ENCODE peak calls at places on chromosome 21, in eight cellular contexts. S is neural progenitor cell, M is GM12878, V is stomach, R is transverse colon, B is fibroblast of the aortic adventitia, D is HL-60, H is astrocyte. Q is an unnamed sample.

GRCh38 chr21:16519656-16520055 is 789.9 kb downstream of the USP25 start:
- DNase-seq in B (peak; percentile 3), R (no peak), D (no peak), M (no peak), S (no peak), V (no peak), H (no peak), Q (no peak)

GRCh38 chr21:30434033-30434631 is 4.1 kb downstream of the KRTAP13-4 start:
- DNase-seq in R (peak; percentile 7), M (no peak), D (peak; percentile 1), B (peak; percentile 0), V (peak; percentile 26), S (peak; percentile 56), H (no peak), Q (peak; percentile 47)

GRCh38 chr21:31034378-31034777 is 3.9 kb downstream of the KRTAP19-8 start:
- DNase-seq in H (no peak), M (no peak), B (no peak), R (no peak), V (no peak), S (no peak), D (no peak), Q (peak; percentile 4)

GRCh38 chr21:39168800-39169199 is 14.5 kb downstream of the PSMG1 start:
- DNase-seq in R (no peak), H (no peak), B (no peak), M (no peak), S (no peak), D (no peak), V (no peak), Q (no peak)

GRCh38 chr21:43893536-43894205 is 28.6 kb downstream of the AGPAT3 start:
- DNase-seq in R (no peak), H (peak; percentile 21), B (peak; percentile 25), V (peak; percentile 49), D (no peak), M (no peak), S (no peak), Q (no peak)

GRCh38 chr21:18951291-18952038 is 547.9 kb upstream of the TMPRSS15 start:
- DNase-seq in B (no peak), H (no peak), S (peak; percentile 84), M (no peak), V (no peak), R (peak; percentile 24), D (peak; percentile 2), Q (no peak)

GRCh38 chr21:26405735-26406361 is 167.2 kb downstream of the CYYR1 start:
- DNase-seq in V (no peak), H (peak; percentile 88), B (peak; percentile 79), D (no peak), M (no peak), S (peak; percentile 31), R (no peak), Q (peak; percentile 67)

GRCh38 chr21:28754127-28754611 is 238.5 kb downstream of the LTN1 start:
- DNase-seq in B (peak; percentile 99), H (peak; percentile 93), R (peak; percentile 8), D (no peak), V (no peak), S (no peak), M (no peak), Q (peak; percentile 99)

GRCh38 chr21:39660191-39660590 is 47.5 kb downstream of the B3GALT5 start:
- DNase-seq in S (no peak), M (no peak), R (peak; percentile 57), V (no peak), D (no peak), B (peak; percentile 59), H (peak; percentile 72), Q (no peak)

GRCh38 chr21:29849735-29850176 is 90.0 kb downstream of the GRIK1 start:
- DNase-seq in R (peak; percentile 22), M (peak; percentile 8), H (peak; percentile 20), V (peak; percentile 35), S (peak; percentile 79), D (peak; percentile 27), B (peak; percentile 72), Q (peak; percentile 75)

GRCh38 chr21:17789085-17789484 is 30.1 kb downstream of the C21orf91 start:
- DNase-seq in V (no peak), D (no peak), M (no peak), R (no peak), H (no peak), S (no peak), B (no peak), Q (no peak)

GRCh38 chr21:27681038-27681437 is 714.1 kb upstream of the ADAMTS5 start:
- DNase-seq in H (no peak), V (no peak), D (no peak), S (no peak), R (no peak), M (no peak), B (peak; percentile 30), Q (peak; percentile 63)

GRCh38 chr21:17921579-17922530 is 102.7 kb upstream of the C21orf91 start:
- DNase-seq in H (peak; percentile 94), S (no peak), B (peak; percentile 85), M (no peak), R (no peak), V (no peak), D (no peak), Q (peak; percentile 78)

GRCh38 chr21:34997295-34997694 is 51.8 kb downstream of the RUNX1 start:
- DNase-seq in H (no peak), D (no peak), V (no peak), S (no peak), M (no peak), R (no peak), B (peak; percentile 50), Q (no peak)
- H3K4me3 ChIP-seq in H (no peak overlapping the region), D (no peak overlapping the region), V (no peak overlapping the region), S (no peak overlapping the region), M (no peak overlapping the region), R (no peak overlapping the region), B (no peak overlapping the region), Q (no peak overlapping the region)

GRCh38 chr21:45531393-45532215 is 10.6 kb downstream of the SLC19A1 start:
- DNase-seq in H (no peak), M (no peak), S (no peak), B (no peak), R (peak; percentile 9), V (peak; percentile 23), D (no peak), Q (no peak)

GRCh38 chr21:45529785-45530422 is 12.3 kb downstream of the SLC19A1 start:
- DNase-seq in D (no peak), V (no peak), H (no peak), S (no peak), B (no peak), R (no peak), M (no peak), Q (no peak)

GRCh38 chr21:45528028-45528705 is 14.1 kb downstream of the SLC19A1 start:
- DNase-seq in S (no peak), V (peak; percentile 40), H (no peak), B (no peak), R (peak; percentile 6), D (no peak), M (no peak), Q (no peak)

GRCh38 chr21:45530423-45531113 is 11.7 kb downstream of the SLC19A1 start:
- DNase-seq in H (no peak), M (no peak), B (no peak), R (peak; percentile 3), S (no peak), V (peak; percentile 22), D (no peak), Q (no peak)

GRCh38 chr21:45528981-45529784 is 13.1 kb downstream of the SLC19A1 start:
- DNase-seq in M (no peak), V (peak; percentile 25), S (no peak), D (no peak), B (no peak), R (peak; percentile 5), H (no peak), Q (no peak)
- TF ChIP-seq CTCF in M (no peak), V (no peak), S (no peak), D (no peak), B (no peak), R (no peak), H (no peak), Q (no peak)

DNA sequence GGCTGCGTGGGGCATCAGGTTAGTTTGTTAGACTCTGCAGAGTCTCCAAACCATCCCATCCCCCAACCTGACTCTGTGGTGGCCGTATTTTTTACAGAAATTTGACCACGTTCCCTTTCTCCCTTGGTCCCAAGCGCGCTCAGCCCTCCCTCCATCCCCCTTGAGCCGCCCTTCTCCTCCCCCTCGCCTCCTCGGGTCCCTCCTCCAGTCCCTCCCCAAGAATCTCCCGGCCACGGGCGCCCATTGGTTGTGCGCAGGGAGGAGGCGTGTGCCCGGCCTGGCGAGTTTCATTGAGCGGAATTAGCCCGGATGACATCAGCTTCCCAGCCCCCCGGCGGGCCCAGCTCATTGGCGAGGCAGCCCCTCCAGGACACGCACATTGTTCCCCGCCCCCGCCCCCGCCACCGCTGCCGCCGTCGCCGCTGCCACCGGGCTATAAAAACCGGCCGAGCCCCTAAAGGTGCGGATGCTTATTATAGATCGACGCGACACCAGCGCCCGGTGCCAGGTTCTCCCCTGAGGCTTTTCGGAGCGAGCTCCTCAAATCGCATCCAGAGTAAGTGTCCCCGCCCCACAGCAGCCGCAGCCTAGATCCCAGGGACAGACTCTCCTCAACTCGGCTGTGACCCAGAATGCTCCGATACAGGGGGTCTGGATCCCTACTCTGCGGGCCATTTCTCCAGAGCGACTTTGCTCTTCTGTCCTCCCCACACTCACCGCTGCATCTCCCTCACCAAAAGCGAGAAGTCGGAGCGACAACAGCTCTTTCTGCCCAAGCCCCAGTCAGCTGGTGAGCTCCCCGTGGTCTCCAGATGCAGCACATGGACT is at the start of gene OLIG2:
- DNase-seq in D (peak; percentile 92), S (peak; percentile 96), B (no peak), M (no peak), V (no peak), H (no peak), R (no peak), Q (no peak)
- H3K4me3 ChIP-seq in D (peak within 1 kb of the TSS; percentile 55), S (peak within 1 kb of the TSS; percentile 49), B (no peak within 1 kb of the TSS), M (no peak within 1 kb of the TSS), V (peak within 1 kb of the TSS; percentile 11), H (no peak within 1 kb of the TSS), R (no peak within 1 kb of the TSS), Q (no peak within 1 kb of the TSS)

GRCh38 chr21:45927851-45928850 is 53.4 kb upstream of the COL6A1 start:
- DNase-seq in V (no peak), D (no peak), M (no peak), S (no peak), R (no peak), H (no peak), B (no peak), Q (no peak)

GRCh38 chr21:45927032-45927431 is 54.5 kb upstream of the COL6A1 start:
- DNase-seq in M (no peak), R (no peak), V (no peak), S (no peak), D (no peak), B (no peak), H (no peak), Q (no peak)

GRCh38 chr21:45923146-45923545 is 58.4 kb upstream of the COL6A1 start:
- DNase-seq in H (peak; percentile 46), S (peak; percentile 69), M (no peak), R (peak; percentile 46), D (no peak), B (peak; percentile 87), V (peak; percentile 60), Q (peak; percentile 87)

GRCh38 chr21:45929477-45929876 is 52.1 kb upstream of the COL6A1 start:
- DNase-seq in D (no peak), B (no peak), H (no peak), S (no peak), R (no peak), M (no peak), V (no peak), Q (no peak)

DNA sequence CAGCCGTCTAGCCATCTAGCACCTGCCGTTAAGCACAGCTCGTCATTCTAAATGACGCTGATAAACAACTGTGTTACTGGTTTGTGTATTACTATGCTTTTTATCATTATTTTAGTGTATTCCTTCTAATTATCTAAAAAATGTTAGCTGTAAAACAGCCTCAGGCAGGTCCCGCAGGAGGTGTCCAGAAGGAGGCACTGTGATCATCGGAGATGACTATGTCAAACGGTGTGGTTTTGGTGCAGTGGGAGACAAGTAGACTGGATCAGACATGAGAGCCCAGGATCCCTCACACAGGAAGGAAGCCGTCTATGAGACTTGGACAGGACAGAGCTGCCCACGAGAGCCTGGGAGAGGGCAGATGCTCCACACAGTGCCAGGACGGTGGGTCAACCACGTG is 55.3 kb upstream of the COL6A1 start:
- DNase-seq in D (no peak), S (no peak), R (no peak), B (peak; percentile 16), V (no peak), M (no peak), H (no peak), Q (peak; percentile 16)
- TF ChIP-seq CTCF in D (no peak), S (no peak), R (no peak), B (peak; percentile 28), V (no peak), M (no peak), H (no peak), Q (peak; percentile 28)

Q was measured in cardiac fibroblast.